ENCODE peak calls at places on chromosomes 13 and 19, in four cellular contexts. T, E, A and M are unnamed samples.

GRCh38 chr19:10568444-10568825 is 344 bp downstream of the CDKN2D start:
- DNase-seq in T (no peak), E (peak), A (no peak), M (peak)

GRCh38 chr19:7534531-7534980 is 961 bp upstream of the PNPLA6 start:
- DNase-seq in T (no peak), A (peak), E (peak), M (peak)

GRCh38 chr19:48424694-48425219 is 21.0 kb upstream of the GRWD1 start:
- DNase-seq in A (no peak), E (peak), T (no peak), M (no peak)

GRCh38 chr19:10603084-10603872 is 16.2 kb upstream of the AP1M2 start:
- DNase-seq in A (no peak), T (peak), E (peak), M (peak)

GRCh38 chr19:48372904-48373303 is 8.7 kb downstream of the SYNGR4 start:
- DNase-seq in T (no peak), E (no peak), A (no peak), M (no peak)

GRCh38 chr19:45125975-45126493 is 33.1 kb downstream of the PPP1R37 start:
- DNase-seq in A (peak), T (no peak), E (peak), M (peak)

GRCh38 chr13:74651121-74651520 is 516.9 kb upstream of the KLF12 start:
- DNase-seq in E (no peak), A (no peak), T (no peak), M (no peak)

GRCh38 chr13:31063734-31064133 is 98.0 kb downstream of the HSPH1 start:
- DNase-seq in T (no peak), A (no peak), E (no peak), M (no peak)

GRCh38 chr13:90683711-90684131 is 663.8 kb upstream of the MIR17HG start:
- DNase-seq in A (no peak), E (no peak), T (no peak), M (no peak)

GRCh38 chr19:45439569-45440258 is 16.0 kb upstream of the ERCC1 start:
- DNase-seq in E (peak), T (no peak), A (no peak), M (peak)

GRCh38 chr19:40585241-40585640 is 8.6 kb downstream of the SHKBP1 start:
- DNase-seq in T (no peak), E (no peak), A (no peak), M (no peak)

GRCh38 chr13:27665333-27665732 is 43.6 kb downstream of the POLR1D start:
- DNase-seq in T (no peak), E (no peak), A (no peak), M (no peak)

GRCh38 chr13:37868691-37869505 is 674 bp downstream of the TRPC4 start:
- DNase-seq in E (no peak), A (no peak), T (no peak), M (peak)

GRCh38 chr19:3061214-3062161 is 807 bp downstream of the TLE5 start:
- DNase-seq in T (no peak), E (peak), A (no peak), M (no peak)

GRCh38 chr19:14560776-14561108 is 11.1 kb downstream of the NDUFB7 start:
- DNase-seq in T (no peak), A (no peak), E (no peak), M (no peak)

GRCh38 chr13:23598371-23598770 is 28.2 kb downstream of the TNFRSF19 start:
- DNase-seq in A (no peak), E (no peak), T (no peak), M (no peak)

GRCh38 chr13:52454459-52454824 is 836 bp upstream of the CKAP2 start:
- DNase-seq in T (peak), A (no peak), E (peak), M (no peak)

GRCh38 chr19:48452255-48452654 is 3.1 kb upstream of the KCNJ14 start:
- DNase-seq in E (no peak), A (no peak), T (no peak), M (no peak)

GRCh38 chr19:4891066-4891465 is 11.6 kb downstream of the ARRDC5 start:
- DNase-seq in E (no peak), A (no peak), T (no peak), M (no peak)

GRCh38 chr19:6241680-6242079 is 38.1 kb downstream of the MLLT1 start:
- DNase-seq in A (peak), T (no peak), E (no peak), M (no peak)

GRCh38 chr19:13154911-13155471 is 4.8 kb downstream of the IER2 start:
- DNase-seq in T (no peak), E (peak), A (peak), M (peak)

GRCh38 chr13:107271226-107271625 is 703.3 kb upstream of the ARGLU1 start:
- DNase-seq in E (no peak), T (no peak), A (no peak), M (peak)

GRCh38 chr19:45663800-45664199 is 4.2 kb upstream of the GIPR start:
- DNase-seq in E (peak), T (no peak), A (no peak), M (no peak)

GRCh38 chr13:39811051-39811450 is 155.6 kb downstream of the COG6 start:
- DNase-seq in A (no peak), T (no peak), E (no peak), M (no peak)

GRCh38 chr13:109938255-109938936 is 152.0 kb upstream of the IRS2 start:
- DNase-seq in A (no peak), E (no peak), T (no peak), M (no peak)

GRCh38 chr19:46232029-46232428 is 2.5 kb downstream of the IGFL1 start:
- DNase-seq in T (no peak), A (no peak), E (no peak), M (no peak)

GRCh38 chr13:95191821-95192220 is 109.4 kb downstream of the ABCC4 start:
- DNase-seq in A (peak), T (peak), E (peak), M (peak)

GRCh38 chr19:48393559-48394330 is at the start of gene GRIN2D:
- DNase-seq in E (peak), T (no peak), A (no peak), M (peak)

GRCh38 chr19:16627194-16627927 is 643 bp downstream of the MED26 start:
- DNase-seq in A (peak), E (peak), T (no peak), M (no peak)

GRCh38 chr13:93963266-93964131 is 516.0 kb downstream of the DCT start:
- DNase-seq in E (no peak), A (peak), T (no peak), M (no peak)

GRCh38 chr13:30615851-30616311 is 1.8 kb upstream of the USPL1 start:
- DNase-seq in E (peak), A (peak), T (no peak), M (no peak)

GRCh38 chr13:103063376-103063775 is 2.8 kb downstream of the SLC10A2 start:
- DNase-seq in E (no peak), T (no peak), A (no peak), M (no peak)

GRCh38 chr13:21710163-21710562 is 39.3 kb downstream of the FGF9 start:
- DNase-seq in T (no peak), A (no peak), E (no peak), M (no peak)

GRCh38 chr19:13164370-13165090 is 14.3 kb downstream of the IER2 start:
- DNase-seq in A (peak), T (no peak), E (peak), M (peak)

GRCh38 chr13:33326246-33326645 is 40.7 kb upstream of the STARD13 start:
- DNase-seq in A (no peak), E (no peak), T (no peak), M (no peak)

GRCh38 chr19:19816679-19817078 is 4.9 kb downstream of the ZNF506 start:
- DNase-seq in A (no peak), E (no peak), T (no peak), M (no peak)

GRCh38 chr19:5445667-5446066 is 9.6 kb upstream of the ZNRF4 start:
- DNase-seq in A (no peak), T (no peak), E (peak), M (no peak)

GRCh38 chr19:47230122-47230920 is 678 bp downstream of the BBC3 start:
- DNase-seq in E (peak), A (peak), T (no peak), M (peak)

GRCh38 chr13:93080587-93080986 is 146.0 kb upstream of the GPC6 start:
- DNase-seq in E (no peak), A (no peak), T (no peak), M (no peak)

DNA sequence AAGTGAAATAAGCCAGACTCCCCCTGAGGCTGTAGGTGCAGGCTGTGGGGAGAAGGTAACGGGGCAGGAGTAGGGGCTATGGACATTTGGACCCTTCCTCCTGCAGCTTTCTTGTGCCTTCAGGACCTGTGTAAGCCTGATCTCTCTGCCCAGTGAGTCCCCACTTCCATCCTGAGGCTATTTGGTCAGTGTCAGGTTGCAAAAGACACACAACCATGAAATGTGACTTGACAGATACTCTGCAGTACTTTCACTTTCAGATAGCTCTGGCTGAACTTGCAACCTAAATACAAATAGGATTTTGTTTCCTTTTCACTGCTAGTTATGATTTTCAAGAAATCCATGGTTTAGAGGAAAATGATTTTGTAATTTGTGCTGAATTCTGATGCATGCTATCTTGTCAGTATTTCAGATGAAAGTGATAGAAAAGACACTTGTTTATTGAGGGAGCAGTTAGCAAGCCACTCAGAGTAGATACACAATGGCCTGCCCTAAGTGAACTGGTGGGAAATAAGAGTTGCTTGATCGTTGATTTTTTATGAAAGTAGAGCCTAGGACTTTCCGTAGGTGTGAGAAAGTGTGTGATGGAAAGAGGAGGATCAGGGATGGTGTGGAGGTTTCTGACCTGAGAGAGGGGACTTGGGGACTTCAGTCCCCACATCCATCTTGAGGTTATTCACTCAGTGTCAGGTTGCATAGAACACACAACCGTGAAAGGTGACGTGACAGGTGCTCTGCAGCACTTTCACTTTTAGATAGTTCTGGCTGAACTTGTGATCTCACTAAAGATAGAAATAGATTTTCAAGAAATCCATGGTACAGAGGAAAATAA is 18.0 kb upstream of the EID2 start:
- DNase-seq in T (peak), E (no peak), A (peak), M (no peak)
- TF ChIP-seq CREM in T (peak), E (no peak), A (no peak), M (no peak)

GRCh38 chr19:35436477-35437141 is 11.4 kb upstream of the FFAR2 start:
- DNase-seq in E (peak), T (no peak), A (no peak), M (no peak)
- TF ChIP-seq CBFB in E (no peak), T (no peak), A (no peak), M (no peak)

DNA sequence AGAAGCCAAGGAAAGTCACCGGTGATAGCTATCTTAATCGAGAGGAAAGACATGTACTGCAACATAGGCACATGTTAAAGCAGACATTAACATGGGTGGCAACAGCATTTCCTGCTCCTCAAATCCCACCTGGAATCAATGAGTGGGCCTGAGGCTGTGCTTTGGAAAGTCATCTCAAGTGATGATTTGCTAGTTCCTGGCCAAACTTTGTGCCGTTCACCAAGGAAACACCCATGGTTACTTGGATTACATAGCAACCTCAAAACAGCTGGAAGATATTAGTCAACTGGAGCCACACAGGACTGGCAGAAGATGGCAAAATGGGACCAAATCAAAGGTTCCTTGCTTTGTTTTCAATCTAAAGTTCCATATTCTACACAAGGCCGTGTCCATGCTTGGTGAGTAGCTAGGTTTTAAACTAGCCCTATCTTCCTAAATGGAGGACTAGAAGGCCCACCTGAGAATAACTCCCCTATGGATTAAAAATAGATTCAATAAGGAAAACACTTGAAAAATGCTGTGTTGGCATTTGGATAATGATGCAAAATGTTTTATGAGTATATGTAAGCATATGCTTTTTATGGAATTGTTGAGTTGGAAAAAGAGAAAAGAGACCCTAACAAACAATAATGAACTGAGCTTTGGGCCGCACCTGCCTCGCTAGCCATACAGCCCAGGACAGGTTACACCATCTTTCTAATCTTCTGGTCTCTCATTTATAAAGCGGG is 144.5 kb downstream of the RGCC start:
- DNase-seq in T (no peak), E (no peak), A (no peak), M (no peak)
- TF ChIP-seq CREM in T (no peak), E (no peak), A (no peak), M (no peak)

DNA sequence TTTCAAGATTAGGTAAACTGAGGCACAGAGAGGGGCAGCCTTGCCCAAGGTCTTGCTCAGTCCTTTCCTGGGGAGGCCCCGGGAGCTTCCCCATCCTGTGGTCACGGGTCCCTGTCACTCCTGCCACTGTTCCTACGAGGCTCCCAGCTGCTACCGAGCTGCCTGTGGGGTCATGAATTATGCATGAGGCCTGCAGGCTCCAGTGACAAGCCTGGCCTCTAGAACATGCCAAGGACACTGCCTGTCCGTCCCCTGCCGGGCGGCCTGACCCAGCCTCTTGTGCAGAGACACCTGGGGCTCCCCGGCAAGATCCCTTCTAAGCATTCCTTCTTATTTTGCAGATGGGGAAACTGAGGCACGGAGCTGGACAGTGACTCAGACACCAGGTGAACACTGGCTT is 2.7 kb downstream of the FCHO1 start:
- DNase-seq in A (no peak), E (no peak), T (no peak), M (peak)
- TF ChIP-seq CBFB in A (no peak), E (no peak), T (no peak), M (no peak)

GRCh38 chr13:111879719-111880118 is 187.2 kb upstream of the SOX1 start:
- DNase-seq in E (no peak), T (no peak), A (no peak), M (no peak)
- TF ChIP-seq CREM in E (no peak), T (no peak), A (no peak), M (no peak)